ENCODE peak calls at places on chromosomes 7 and 10, in ten cellular contexts. D, H, W, X, F, Y, S, E, G and V are unnamed samples.

GRCh38 chr7:127150543-127150942 is 102.2 kb downstream of the GRM8 start:
- DNase-seq in G (no peak), X (no peak), F (no peak), Y (no peak), H (no peak), W (no peak), D (no peak), E (no peak), S (no peak), V (no peak)

GRCh38 chr7:141072548-141073172 is 1.2 kb upstream of the TMEM178B start:
- DNase-seq in X (peak; percentile 26), G (no peak), E (no peak), H (peak; percentile 20), D (peak; percentile 35), F (peak; percentile 38), Y (peak; percentile 49), S (peak; percentile 62), W (peak; percentile 65), V (peak; percentile 40)

GRCh38 chr7:117834983-117835664 is 38.1 kb downstream of the CTTNBP2 start:
- DNase-seq in F (no peak), X (no peak), S (no peak), E (no peak), Y (no peak), H (no peak), G (no peak), D (no peak), W (no peak), V (no peak)

GRCh38 chr10:99595236-99595635 is 25.0 kb downstream of the SLC25A28 start:
- DNase-seq in G (peak; percentile 67), Y (no peak), D (no peak), S (no peak), W (no peak), X (no peak), E (no peak), H (no peak), F (no peak), V (no peak)

GRCh38 chr7:129332354-129333056 is 101.7 kb upstream of the STRIP2 start:
- DNase-seq in X (no peak), H (no peak), E (no peak), G (no peak), Y (no peak), F (peak; percentile 36), W (no peak), D (no peak), S (no peak), V (no peak)

GRCh38 chr7:140375808-140376730 is 22.3 kb downstream of the SLC37A3 start:
- DNase-seq in D (no peak), X (no peak), Y (no peak), F (no peak), E (no peak), S (no peak), W (no peak), G (no peak), H (no peak), V (no peak)

GRCh38 chr10:119680050-119680449 is 28.9 kb downstream of the BAG3 start:
- DNase-seq in E (no peak), Y (no peak), S (no peak), G (no peak), W (no peak), H (no peak), X (no peak), D (peak; percentile 24), F (peak; percentile 97), V (no peak)

GRCh38 chr7:101265622-101266516 is 21.0 kb upstream of the FIS1 start:
- DNase-seq in Y (no peak), D (no peak), S (no peak), F (no peak), W (no peak), E (no peak), X (no peak), H (no peak), G (no peak), V (no peak)

GRCh38 chr10:580796-581195 is 108.7 kb downstream of the DIP2C start:
- DNase-seq in G (no peak), D (no peak), X (no peak), S (no peak), F (peak; percentile 64), H (no peak), Y (no peak), W (no peak), E (no peak), V (no peak)

GRCh38 chr10:51876528-51876927 is 177.1 kb upstream of the CSTF2T start:
- DNase-seq in G (no peak), Y (no peak), X (no peak), F (no peak), D (no peak), W (peak; percentile 27), S (no peak), H (no peak), E (no peak), V (no peak)

GRCh38 chr7:23808421-23808820 is 98.4 kb downstream of the STK31 start:
- DNase-seq in F (no peak), H (no peak), S (no peak), G (no peak), W (no peak), D (no peak), X (no peak), Y (no peak), E (no peak), V (no peak)

GRCh38 chr7:23810099-23810498 is 100.1 kb downstream of the STK31 start:
- DNase-seq in X (no peak), G (no peak), S (no peak), F (no peak), D (no peak), Y (no peak), H (no peak), E (no peak), W (no peak), V (no peak)

DNA sequence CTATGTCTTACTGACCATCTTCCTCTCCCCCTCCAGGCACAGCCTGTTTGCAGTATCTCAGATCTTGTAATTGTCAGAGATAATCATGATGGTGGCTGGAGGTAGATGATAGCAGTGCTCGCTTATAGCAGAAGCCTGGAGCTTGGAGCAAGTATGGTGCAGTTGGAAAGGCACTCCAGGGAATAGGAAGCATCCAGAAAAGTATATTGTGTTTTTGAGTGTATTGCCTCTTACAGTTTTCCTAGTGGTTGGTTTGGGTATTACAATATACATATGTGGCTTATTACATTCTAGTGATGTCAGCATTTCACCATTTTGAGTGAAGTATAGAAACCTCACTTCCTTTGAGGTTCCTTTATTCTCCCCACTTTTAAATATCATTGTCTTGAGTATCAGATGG is 101.5 kb downstream of the STK31 start:
- DNase-seq in D (no peak), X (no peak), W (no peak), G (no peak), E (no peak), H (no peak), S (no peak), F (no peak), Y (no peak), V (no peak)
- TF ChIP-seq CTCF in D (peak; percentile 78), X (no peak), W (peak; percentile 28), G (no peak), E (peak; percentile 21), H (peak; percentile 51), S (no peak), F (peak; percentile 34), Y (peak; percentile 31), V (peak; percentile 30)

GRCh38 chr10:116827214-116827671 is 22.1 kb upstream of the ENO4 start:
- DNase-seq in F (no peak), S (no peak), Y (no peak), W (no peak), H (no peak), D (no peak), G (no peak), X (no peak), E (no peak), V (no peak)
- TF ChIP-seq CTCF in F (no peak), S (no peak), Y (no peak), W (no peak), H (no peak), D (no peak), G (no peak), X (no peak), E (no peak), V (no peak)

GRCh38 chr10:27360581-27361172 is 120.1 kb upstream of the ACBD5 start:
- DNase-seq in S (peak; percentile 76), F (peak; percentile 59), H (peak; percentile 57), Y (peak; percentile 81), E (no peak), D (peak; percentile 83), W (peak; percentile 83), X (peak; percentile 55), G (peak; percentile 76), V (peak; percentile 89)

GRCh38 chr10:27359792-27360320 is 119.3 kb upstream of the ACBD5 start:
- DNase-seq in H (no peak), F (no peak), W (no peak), X (no peak), D (no peak), E (no peak), Y (no peak), S (no peak), G (no peak), V (no peak)

GRCh38 chr10:27356738-27357137 is 116.1 kb upstream of the ACBD5 start:
- DNase-seq in X (no peak), E (no peak), W (no peak), H (no peak), S (no peak), G (no peak), Y (no peak), D (no peak), F (no peak), V (no peak)

DNA sequence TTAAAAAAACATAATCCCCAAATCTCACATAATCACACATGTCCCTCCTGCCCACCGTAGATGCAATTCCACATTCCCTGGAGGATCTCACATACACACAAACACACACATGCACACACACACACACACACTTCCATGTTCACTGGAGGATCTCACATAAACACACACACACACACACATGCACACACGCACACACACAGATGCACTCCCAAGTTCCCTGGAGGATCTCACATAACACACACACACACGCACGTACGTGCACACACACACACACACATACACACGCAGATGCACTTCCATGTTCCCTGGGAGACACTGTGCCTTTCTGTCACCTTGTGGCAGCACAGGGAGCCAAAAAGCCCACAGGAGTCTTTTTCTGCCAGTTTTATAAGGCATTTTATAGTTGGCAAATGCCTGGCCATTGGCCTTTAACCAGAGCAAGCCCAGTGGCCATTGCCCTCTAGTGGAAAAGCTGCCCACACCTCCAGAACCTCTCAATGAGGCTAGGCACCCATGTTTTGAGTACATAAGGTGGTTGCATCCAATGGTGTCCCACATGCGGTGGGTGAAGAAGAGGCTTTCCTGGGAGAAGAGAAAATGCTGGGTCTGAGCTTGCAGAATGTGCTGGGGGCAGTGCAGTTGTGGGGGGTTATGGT is 115.4 kb upstream of the ACBD5 start:
- DNase-seq in F (no peak), Y (no peak), W (no peak), X (no peak), D (peak; percentile 32), G (no peak), S (no peak), H (no peak), E (no peak), V (no peak)
- TF ChIP-seq CTCF in F (no peak), Y (no peak), W (no peak), X (no peak), D (no peak), G (no peak), S (no peak), H (no peak), E (no peak), V (no peak)

DNA sequence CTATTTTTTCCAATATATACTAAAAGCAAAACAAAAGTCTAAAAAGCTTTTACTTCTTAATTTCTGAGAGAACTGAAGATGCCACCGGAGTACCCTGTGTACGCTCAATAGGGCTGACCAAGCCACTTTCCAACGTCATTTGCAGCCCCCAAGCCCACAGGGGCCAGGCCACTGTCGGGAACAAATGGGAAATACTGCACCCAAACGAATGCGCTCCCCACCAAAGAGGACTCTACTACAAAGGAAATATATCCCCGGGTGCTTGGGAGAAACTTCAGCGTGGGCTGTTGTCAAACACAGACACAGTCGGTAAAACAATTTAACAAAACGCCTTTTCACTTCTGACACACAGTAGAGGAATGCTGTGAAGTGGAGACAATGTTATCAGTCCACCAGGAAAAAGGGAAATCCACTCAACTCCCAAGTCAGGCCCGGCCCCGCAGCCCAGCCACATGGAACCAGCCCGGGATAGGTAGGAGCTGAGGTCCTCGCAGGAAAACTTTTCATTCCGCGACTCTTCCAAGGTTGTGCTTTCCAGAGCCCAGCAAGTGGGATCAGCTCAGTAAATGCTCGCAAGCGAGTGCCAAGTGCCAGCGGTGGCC is 1.4 kb downstream of the PARD3 start:
- DNase-seq in F (peak; percentile 56), D (no peak), G (peak; percentile 50), W (peak; percentile 56), H (no peak), E (no peak), S (no peak), Y (peak; percentile 18), X (peak; percentile 19), V (no peak)
- TF ChIP-seq CTCF in F (no peak), D (no peak), G (no peak), W (no peak), H (no peak), E (no peak), S (no peak), Y (no peak), X (no peak), V (no peak)